ENCODE peak calls at places on chromosome 2, in six cellular contexts. D is colonic mucosa; S is CD4-positive, alpha-beta memory T cell; G is CD8-positive, alpha-beta T cell; I is uterus; Q is effector memory CD4-positive, alpha-beta T cell. O is an unnamed sample. For H3K27me3 and H3K4me1, the result is how much of the 10 kb centered on the place peaks cover.

GRCh38 chr2:36376319-36376765 is 20.8 kb downstream of the CRIM1 start:
- DNase-seq in D (peak), S (no peak), G (no peak), I (peak), Q (no peak), O (no peak)

GRCh38 chr2:237955640-237956401 is 11.0 kb upstream of the UBE2F start:
- DNase-seq in D (no peak), S (no peak), G (no peak), I (no peak), Q (no peak), O (no peak)

GRCh38 chr2:156110890-156111289 is 221.6 kb downstream of the NR4A2 start:
- DNase-seq in D (peak), S (peak), G (no peak), I (no peak), Q (no peak), O (no peak)

GRCh38 chr2:167890739-167891138 is 356.7 kb downstream of the STK39 start:
- DNase-seq in D (no peak), S (no peak), G (no peak), I (no peak), Q (no peak), O (no peak)

GRCh38 chr2:129457277-129457818 is 522.1 kb upstream of the RAB6C start:
- DNase-seq in D (no peak), S (no peak), G (no peak), I (no peak), Q (no peak), O (no peak)

GRCh38 chr2:25587361-25587760 is 86.0 kb downstream of the DTNB start:
- DNase-seq in D (no peak), S (no peak), G (no peak), I (no peak), Q (no peak), O (no peak)

GRCh38 chr2:48328972-48329723 is 200.8 kb upstream of the STON1 start:
- DNase-seq in D (no peak), S (no peak), G (no peak), I (no peak), Q (no peak), O (no peak)

GRCh38 chr2:223222397-223222796 is 170.4 kb downstream of the KCNE4 start:
- DNase-seq in D (no peak), S (no peak), G (no peak), I (no peak), Q (no peak), O (no peak)

GRCh38 chr2:31896293-31896692 is 114.5 kb downstream of the MEMO1 start:
- DNase-seq in D (no peak), S (no peak), G (no peak), I (no peak), Q (no peak), O (no peak)

GRCh38 chr2:237998530-237998929 is 31.7 kb downstream of the UBE2F start:
- DNase-seq in D (no peak), S (peak), G (no peak), I (no peak), Q (no peak), O (peak)

GRCh38 chr2:235496239-235496621 is 2.4 kb downstream of the AGAP1 start:
- DNase-seq in D (no peak), S (no peak), G (no peak), I (no peak), Q (no peak), O (no peak)

GRCh38 chr2:207830778-207831549 is 61.3 kb upstream of the FZD5 start:
- DNase-seq in D (no peak), S (no peak), G (no peak), I (no peak), Q (no peak), O (no peak)

GRCh38 chr2:216372761-216373291 is 543 bp upstream of the MARCHF4 start:
- DNase-seq in D (no peak), S (no peak), G (no peak), I (no peak), Q (no peak), O (no peak)

GRCh38 chr2:26786207-26787023 is 559 bp downstream of the CENPA start:
- DNase-seq in D (peak), S (peak), G (no peak), I (no peak), Q (no peak), O (no peak)

GRCh38 chr2:152464853-152465470 is 130.0 kb downstream of the FMNL2 start:
- DNase-seq in D (no peak), S (no peak), G (no peak), I (no peak), Q (no peak), O (no peak)

GRCh38 chr2:42314892-42315468 is 46.0 kb downstream of the COX7A2L start:
- DNase-seq in D (no peak), S (no peak), G (no peak), I (no peak), Q (no peak), O (no peak)

GRCh38 chr2:237330539-237330938 is 83.4 kb downstream of the COL6A3 start:
- DNase-seq in D (no peak), S (no peak), G (no peak), I (no peak), Q (no peak), O (no peak)

GRCh38 chr2:72012886-72013574 is 134.6 kb downstream of the CYP26B1 start:
- DNase-seq in D (peak), S (no peak), G (peak), I (no peak), Q (no peak), O (no peak)

GRCh38 chr2:42827647-42828486 is 35.5 kb upstream of the HAAO start:
- DNase-seq in D (peak), S (peak), G (peak), I (peak), Q (peak), O (peak)

GRCh38 chr2:54526226-54526879 is 70.2 kb downstream of the SPTBN1 start:
- DNase-seq in D (no peak), S (no peak), G (no peak), I (no peak), Q (no peak), O (no peak)

GRCh38 chr2:122433123-122433754 is 677.8 kb downstream of the TSN start:
- DNase-seq in D (no peak), S (no peak), G (no peak), I (no peak), Q (no peak), O (no peak)

GRCh38 chr2:20673686-20674308 is 6.9 kb downstream of the GDF7 start:
- DNase-seq in D (no peak), S (no peak), G (no peak), I (no peak), Q (no peak), O (no peak)

GRCh38 chr2:20671036-20671735 is 4.2 kb downstream of the GDF7 start:
- DNase-seq in D (no peak), S (no peak), G (no peak), I (no peak), Q (no peak), O (no peak)

GRCh38 chr2:20671736-20672080 is 4.8 kb downstream of the GDF7 start:
- DNase-seq in D (no peak), S (no peak), G (no peak), I (no peak), Q (no peak), O (no peak)

GRCh38 chr2:20670315-20671035 is 3.5 kb downstream of the GDF7 start:
- DNase-seq in D (no peak), S (no peak), G (no peak), I (no peak), Q (no peak), O (no peak)

GRCh38 chr2:20672191-20672951 is 5.4 kb downstream of the GDF7 start:
- DNase-seq in D (no peak), S (no peak), G (no peak), I (no peak), Q (no peak), O (no peak)
- H3K27me3 ChIP-seq in D (half or more), S (under half), G (under half), I (under half), Q (under half), O (under half)

DNA sequence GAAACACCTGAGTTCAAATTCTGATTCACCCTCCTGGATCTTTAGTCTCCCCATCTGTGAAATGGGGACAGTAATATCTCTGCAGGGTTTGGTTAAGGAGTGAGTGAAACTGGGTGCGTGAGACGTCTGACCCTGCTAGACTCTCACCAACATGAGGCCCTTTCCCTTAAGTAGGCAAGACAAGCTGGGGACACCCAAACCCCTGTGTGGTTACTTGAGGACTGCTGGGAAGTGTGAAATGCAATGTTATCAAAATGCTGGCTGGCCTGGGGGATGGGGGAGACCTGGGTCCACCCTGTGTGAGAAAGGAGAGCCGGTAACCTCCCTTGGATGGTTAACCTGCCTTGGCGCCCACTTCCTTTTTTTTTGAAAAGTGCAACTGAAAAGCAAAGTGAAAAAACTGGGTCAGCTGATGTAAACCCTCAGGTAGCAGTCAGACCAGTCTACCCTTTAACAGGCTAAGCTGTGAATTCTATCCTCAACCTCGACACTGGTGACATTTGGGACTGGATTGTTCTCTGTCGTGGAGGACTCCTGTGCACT is 82.3 kb downstream of the INPP5D start:
- DNase-seq in D (no peak), S (peak), G (no peak), I (no peak), Q (peak), O (no peak)
- H3K4me1 ChIP-seq in D (under half), S (under half), G (under half), I (under half), Q (under half), O (under half)

DNA sequence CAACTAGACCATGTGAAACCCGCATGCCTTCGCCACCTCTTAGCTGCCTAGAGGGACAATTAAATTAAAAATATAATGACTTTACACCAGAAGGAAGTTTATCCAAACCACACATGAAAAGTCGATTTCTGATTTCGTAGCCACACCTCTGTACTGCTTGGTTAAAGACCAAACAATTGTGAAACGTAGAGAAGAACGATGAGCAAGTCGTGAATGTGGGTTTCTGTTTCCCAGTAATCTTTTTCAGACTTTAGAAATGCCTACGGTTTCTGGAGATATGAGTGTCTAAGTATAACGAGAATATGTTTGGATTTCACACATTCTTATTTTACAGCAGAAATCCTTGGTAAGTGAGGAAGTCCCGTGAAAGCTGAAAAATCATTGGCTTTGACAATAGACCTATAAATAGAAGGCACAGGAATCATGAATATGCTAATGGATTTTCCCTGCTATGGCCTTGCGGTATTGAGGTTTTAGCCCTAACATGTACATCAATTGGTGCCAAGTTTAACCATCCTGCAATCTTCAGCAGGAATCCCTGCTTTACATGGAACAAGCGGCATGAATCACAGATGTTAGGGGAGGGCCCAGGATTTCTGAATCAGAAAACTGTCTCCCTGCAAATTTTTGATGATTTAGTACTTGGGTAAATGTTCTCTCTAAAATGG is 105.6 kb downstream of the TTC32 start:
- DNase-seq in D (no peak), S (no peak), G (no peak), I (no peak), Q (no peak), O (no peak)
- H3K27me3 ChIP-seq in D (under half), S (under half), G (under half), I (under half), Q (under half), O (under half)

DNA sequence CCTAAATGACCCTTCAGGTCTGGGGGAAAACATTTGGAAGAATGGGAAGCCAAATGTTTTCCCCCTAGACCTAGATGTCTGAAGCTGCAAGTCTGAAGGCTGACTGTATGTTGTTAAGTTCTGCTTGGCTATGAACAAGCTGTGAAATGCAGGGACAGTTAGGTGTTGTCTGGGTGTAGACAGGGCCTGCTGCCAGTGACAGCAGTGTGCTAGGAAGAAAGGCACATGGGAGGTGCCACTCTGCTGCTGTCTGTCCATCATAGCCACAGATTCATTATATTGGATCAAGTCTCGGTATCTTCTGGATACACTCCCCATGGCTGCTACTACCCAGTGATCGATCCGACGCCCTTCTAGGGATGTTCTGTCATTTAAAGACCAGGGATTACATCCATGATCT is 266.0 kb upstream of the PXDN start:
- DNase-seq in D (no peak), S (no peak), G (no peak), I (no peak), Q (no peak), O (no peak)
- H3K4me1 ChIP-seq in D (under half), S (under half), G (under half), I (under half), Q (under half), O (under half)

DNA sequence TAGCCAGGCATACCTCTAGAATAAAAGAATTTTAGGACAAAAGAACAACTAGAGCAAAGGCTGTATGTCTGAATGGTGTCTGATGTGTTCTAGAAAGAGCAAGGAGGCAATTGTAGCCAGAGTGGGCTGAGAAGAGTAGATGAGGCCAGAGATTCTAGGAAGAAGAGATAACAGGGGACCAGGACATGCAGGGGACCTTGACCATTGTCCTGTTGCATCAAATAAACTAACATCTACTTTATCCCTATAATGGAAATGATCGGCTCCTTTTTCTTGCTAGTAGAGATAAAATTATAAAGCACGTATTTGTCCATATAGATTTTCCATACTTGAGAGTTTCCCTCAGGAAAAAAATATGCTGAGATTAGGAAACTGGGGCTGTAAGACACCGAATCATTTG is 2.6 kb downstream of the ACADL start:
- DNase-seq in D (no peak), S (no peak), G (no peak), I (no peak), Q (no peak), O (no peak)
- H3K27me3 ChIP-seq in D (under half), S (under half), G (under half), I (under half), Q (under half), O (under half)

GRCh38 chr2:47172922-47173695 is 18.0 kb upstream of the STPG4 start:
- DNase-seq in D (no peak), S (no peak), G (no peak), I (no peak), Q (no peak), O (no peak)

GRCh38 chr2:47172156-47172921 is 17.2 kb upstream of the STPG4 start:
- DNase-seq in D (peak), S (no peak), G (no peak), I (no peak), Q (no peak), O (no peak)

GRCh38 chr2:47177042-47177565 is 22.0 kb upstream of the STPG4 start:
- DNase-seq in D (no peak), S (no peak), G (no peak), I (no peak), Q (no peak), O (no peak)

GRCh38 chr2:47174731-47175361 is 19.7 kb upstream of the STPG4 start:
- DNase-seq in D (peak), S (peak), G (peak), I (peak), Q (peak), O (peak)

DNA sequence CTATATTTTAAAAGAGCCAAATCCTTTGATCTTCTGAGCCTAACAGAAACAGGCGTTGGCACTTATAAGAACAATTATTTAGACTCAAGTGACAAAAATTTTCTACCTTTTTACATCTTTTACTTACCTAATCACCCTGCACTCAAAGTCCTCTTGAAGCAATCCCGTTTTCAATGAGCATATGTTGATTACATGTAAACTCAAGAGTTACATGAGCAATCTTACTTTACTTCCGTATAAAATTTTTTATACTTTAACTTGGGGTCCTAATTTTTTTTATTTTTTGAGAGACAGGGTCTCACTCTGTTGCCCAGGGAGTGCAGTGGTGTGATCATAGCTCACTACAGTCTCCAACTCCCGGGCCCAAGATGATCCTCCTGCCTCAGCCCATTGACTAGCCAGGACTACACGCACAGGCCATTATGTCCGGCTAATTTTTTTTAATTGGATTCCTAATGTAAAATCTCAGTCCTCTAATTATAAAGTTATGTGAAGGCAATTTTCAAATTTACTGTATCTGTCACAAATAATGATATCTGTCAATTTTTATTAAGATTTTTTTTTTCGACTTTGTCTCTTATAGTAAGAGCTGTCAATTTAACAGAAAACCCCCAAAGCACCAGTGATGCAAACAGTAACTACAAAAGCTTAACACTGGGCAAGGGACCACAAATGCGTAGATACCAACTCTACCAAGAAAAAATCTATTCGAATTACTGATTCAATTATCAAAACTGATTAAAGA is 19.1 kb upstream of the STPG4 start:
- DNase-seq in D (no peak), S (peak), G (no peak), I (no peak), Q (no peak), O (no peak)
- H3K4me1 ChIP-seq in D (under half), S (half or more), G (half or more), I (under half), Q (under half), O (half or more)

O was measured in CD4-positive, CD25-positive, alpha-beta regulatory T cell.